ENCODE peak calls at places on chromosomes 4 and X, in five cellular contexts. One of them, this sample, is unnamed.

GRCh38 chr4:2101346-2102044 is 42.4 kb downstream of the NAT8L start:
- DNase-seq in uterus: no peak
- DNase-seq in caudate nucleus: no peak
- DNase-seq in activated effector memory CD4-positive, alpha-beta T cell treated with Interleukin-2 at 50 U/mL for 16 hours: no peak
- DNase-seq in stimulated activated CD4-positive, alpha-beta T cell treated with anti-CD3 and anti-CD28 coated beads, Interleukin-1b, Interleukin-23, amount 100 ng/mL, for 24 hours: no peak
- DNase-seq in this sample: no peak

GRCh38 chrX:10620121-10620699 is at the start of gene MID1:
- DNase-seq in uterus: peak
- DNase-seq in stimulated activated CD4-positive, alpha-beta T cell treated with anti-CD3 and anti-CD28 coated beads, Interleukin-1b, Interleukin-23, amount 100 ng/mL, for 24 hours: no peak
- DNase-seq in activated effector memory CD4-positive, alpha-beta T cell treated with Interleukin-2 at 50 U/mL for 16 hours: no peak
- DNase-seq in caudate nucleus: peak
- DNase-seq in this sample: peak

GRCh38 chr4:127558489-127559407 is 74.0 kb upstream of the INTU start:
- DNase-seq in stimulated activated CD4-positive, alpha-beta T cell treated with anti-CD3 and anti-CD28 coated beads, Interleukin-1b, Interleukin-23, amount 100 ng/mL, for 24 hours: no peak
- DNase-seq in caudate nucleus: no peak
- DNase-seq in activated effector memory CD4-positive, alpha-beta T cell treated with Interleukin-2 at 50 U/mL for 16 hours: no peak
- DNase-seq in uterus: no peak
- DNase-seq in this sample: no peak

GRCh38 chr4:22720091-22720490 is 27.4 kb downstream of the GBA3 start:
- DNase-seq in uterus: no peak
- DNase-seq in caudate nucleus: no peak
- DNase-seq in stimulated activated CD4-positive, alpha-beta T cell treated with anti-CD3 and anti-CD28 coated beads, Interleukin-1b, Interleukin-23, amount 100 ng/mL, for 24 hours: no peak
- DNase-seq in activated effector memory CD4-positive, alpha-beta T cell treated with Interleukin-2 at 50 U/mL for 16 hours: no peak
- DNase-seq in this sample: no peak

GRCh38 chr4:178414881-178415446 is 972.7 kb upstream of the AGA start:
- DNase-seq in activated effector memory CD4-positive, alpha-beta T cell treated with Interleukin-2 at 50 U/mL for 16 hours: no peak
- DNase-seq in caudate nucleus: no peak
- DNase-seq in stimulated activated CD4-positive, alpha-beta T cell treated with anti-CD3 and anti-CD28 coated beads, Interleukin-1b, Interleukin-23, amount 100 ng/mL, for 24 hours: no peak
- DNase-seq in uterus: no peak
- DNase-seq in this sample: no peak

GRCh38 chrX:130100180-130100579 is 10.1 kb downstream of the ELF4 start:
- DNase-seq in stimulated activated CD4-positive, alpha-beta T cell treated with anti-CD3 and anti-CD28 coated beads, Interleukin-1b, Interleukin-23, amount 100 ng/mL, for 24 hours: no peak
- DNase-seq in activated effector memory CD4-positive, alpha-beta T cell treated with Interleukin-2 at 50 U/mL for 16 hours: no peak
- DNase-seq in uterus: peak
- DNase-seq in caudate nucleus: no peak
- DNase-seq in this sample: no peak

GRCh38 chr4:56731857-56732256 is 50.8 kb upstream of the HOPX start:
- DNase-seq in uterus: no peak
- DNase-seq in caudate nucleus: no peak
- DNase-seq in activated effector memory CD4-positive, alpha-beta T cell treated with Interleukin-2 at 50 U/mL for 16 hours: no peak
- DNase-seq in stimulated activated CD4-positive, alpha-beta T cell treated with anti-CD3 and anti-CD28 coated beads, Interleukin-1b, Interleukin-23, amount 100 ng/mL, for 24 hours: no peak
- DNase-seq in this sample: no peak

GRCh38 chrX:69568828-69569227 is 47.1 kb upstream of the EDA start:
- DNase-seq in stimulated activated CD4-positive, alpha-beta T cell treated with anti-CD3 and anti-CD28 coated beads, Interleukin-1b, Interleukin-23, amount 100 ng/mL, for 24 hours: no peak
- DNase-seq in activated effector memory CD4-positive, alpha-beta T cell treated with Interleukin-2 at 50 U/mL for 16 hours: no peak
- DNase-seq in caudate nucleus: no peak
- DNase-seq in uterus: no peak
- DNase-seq in this sample: no peak

GRCh38 chr4:144176476-144176875 is 36.0 kb upstream of the GYPA start:
- DNase-seq in uterus: no peak
- DNase-seq in stimulated activated CD4-positive, alpha-beta T cell treated with anti-CD3 and anti-CD28 coated beads, Interleukin-1b, Interleukin-23, amount 100 ng/mL, for 24 hours: no peak
- DNase-seq in caudate nucleus: no peak
- DNase-seq in activated effector memory CD4-positive, alpha-beta T cell treated with Interleukin-2 at 50 U/mL for 16 hours: no peak
- DNase-seq in this sample: no peak

GRCh38 chrX:148417934-148418333 is 82.5 kb upstream of the AFF2 start:
- DNase-seq in stimulated activated CD4-positive, alpha-beta T cell treated with anti-CD3 and anti-CD28 coated beads, Interleukin-1b, Interleukin-23, amount 100 ng/mL, for 24 hours: no peak
- DNase-seq in uterus: no peak
- DNase-seq in caudate nucleus: no peak
- DNase-seq in activated effector memory CD4-positive, alpha-beta T cell treated with Interleukin-2 at 50 U/mL for 16 hours: no peak
- DNase-seq in this sample: no peak

This sample was measured in NCI-H1048.